ENCODE peak calls at places on chromosomes 2 and 18, in four cellular contexts. N, Z, I and M are unnamed samples.

GRCh38 chr18:55413474-55413873 is 174.5 kb downstream of the TCF4 start:
- DNase-seq in N (no peak), Z (no peak), I (no peak), M (no peak)

GRCh38 chr2:103991591-103991990 is 862.3 kb upstream of the POU3F3 start:
- DNase-seq in N (no peak), I (peak), Z (no peak), M (no peak)

GRCh38 chr2:139031722-139032121 is 251.5 kb upstream of the NXPH2 start:
- DNase-seq in I (peak), Z (no peak), N (no peak), M (peak)

GRCh38 chr2:42963452-42964068 is 171.2 kb upstream of the HAAO start:
- DNase-seq in Z (no peak), N (no peak), I (no peak), M (no peak)

GRCh38 chr18:58893388-58894099 is 28.9 kb downstream of the ZNF532 start:
- DNase-seq in Z (no peak), I (no peak), N (no peak), M (no peak)

GRCh38 chr2:24939353-24939752 is 19.3 kb upstream of the ADCY3 start:
- DNase-seq in I (no peak), N (no peak), Z (no peak), M (no peak)

GRCh38 chr2:231568785-231569435 is 23.8 kb upstream of the TEX44 start:
- DNase-seq in I (no peak), Z (no peak), N (no peak), M (no peak)

GRCh38 chr2:28395334-28396061 is 2.8 kb downstream of the FOSL2 start:
- DNase-seq in I (no peak), Z (no peak), N (no peak), M (no peak)

GRCh38 chr2:121018136-121019057 is 266.6 kb downstream of the TFCP2L1 start:
- DNase-seq in Z (peak), I (no peak), N (peak), M (peak)

GRCh38 chr2:190554357-190555006 is 20.0 kb upstream of the NEMP2 start:
- DNase-seq in N (no peak), Z (no peak), I (peak), M (peak)

GRCh38 chr18:79815657-79816056 is 17.9 kb downstream of the KCNG2 start:
- DNase-seq in N (no peak), Z (no peak), I (no peak), M (no peak)

GRCh38 chr18:32328379-32328778 is 138.5 kb downstream of the MEP1B start:
- DNase-seq in I (no peak), N (no peak), Z (no peak), M (no peak)

GRCh38 chr2:69097908-69098655 is 85.1 kb downstream of the ANTXR1 start:
- DNase-seq in Z (no peak), N (peak), I (no peak), M (no peak)

GRCh38 chr2:191746306-191746705 is 68.4 kb downstream of the NABP1 start:
- DNase-seq in I (no peak), Z (no peak), N (no peak), M (no peak)

GRCh38 chr18:48837676-48838075 is 113.1 kb downstream of the SMAD7 start:
- DNase-seq in N (no peak), Z (no peak), I (no peak), M (no peak)

GRCh38 chr18:48860276-48861180 is 90.2 kb downstream of the SMAD7 start:
- DNase-seq in I (no peak), N (no peak), Z (no peak), M (peak)

GRCh38 chr2:102266204-102266603 is 45.2 kb upstream of the IL1RL1 start:
- DNase-seq in I (no peak), Z (no peak), N (no peak), M (no peak)

GRCh38 chr2:1625281-1626001 is 118.9 kb downstream of the PXDN start:
- DNase-seq in I (no peak), N (no peak), Z (peak), M (peak)

GRCh38 chr2:19682493-19682892 is 219.3 kb downstream of the TTC32 start:
- DNase-seq in Z (no peak), I (no peak), N (no peak), M (no peak)

GRCh38 chr2:170771049-170771937 is 1.1 kb downstream of the ERICH2 start:
- DNase-seq in I (peak), N (peak), Z (no peak), M (peak)

GRCh38 chr2:237257471-237257951 is 156.5 kb downstream of the COL6A3 start:
- DNase-seq in Z (no peak), I (no peak), N (no peak), M (no peak)

GRCh38 chr2:168573128-168573903 is 117.2 kb downstream of the CERS6 start:
- DNase-seq in N (peak), Z (no peak), I (no peak), M (no peak)

GRCh38 chr2:5140367-5140766 is 551.8 kb upstream of the SOX11 start:
- DNase-seq in I (no peak), N (no peak), Z (no peak), M (no peak)

GRCh38 chr18:10354241-10354811 is 100.1 kb upstream of the APCDD1 start:
- DNase-seq in Z (no peak), N (no peak), I (no peak), M (no peak)

GRCh38 chr18:79857082-79857661 is 59.4 kb downstream of the KCNG2 start:
- DNase-seq in Z (no peak), I (peak), N (no peak), M (no peak)

GRCh38 chr2:120161190-120161589 is 62.0 kb downstream of the TMEM185B start:
- DNase-seq in Z (no peak), I (no peak), N (no peak), M (no peak)

GRCh38 chr2:175877845-175878563 is 124.1 kb downstream of the LNPK start:
- DNase-seq in Z (no peak), N (no peak), I (no peak), M (no peak)

GRCh38 chr2:158202151-158202778 is 100.6 kb downstream of the UPP2 start:
- DNase-seq in I (no peak), N (no peak), Z (no peak), M (no peak)

GRCh38 chr2:12032421-12032820 is 286.0 kb downstream of the LPIN1 start:
- DNase-seq in I (no peak), N (no peak), Z (no peak), M (no peak)

GRCh38 chr2:65545818-65546217 is 113.4 kb upstream of the SPRED2 start:
- DNase-seq in Z (no peak), I (no peak), N (no peak), M (no peak)

GRCh38 chr2:41966431-41966893 is 81.4 kb upstream of the PKDCC start:
- DNase-seq in I (peak), N (no peak), Z (no peak), M (no peak)

GRCh38 chr18:46310258-46310657 is 206.1 kb downstream of the HAUS1 start:
- DNase-seq in I (no peak), Z (no peak), N (no peak), M (no peak)

GRCh38 chr18:63613420-63613819 is 26.3 kb downstream of the SERPINB13 start:
- DNase-seq in I (no peak), N (no peak), Z (no peak), M (no peak)

GRCh38 chr2:171813126-171813525 is 80.9 kb downstream of the SLC25A12 start:
- DNase-seq in I (no peak), N (no peak), Z (no peak), M (no peak)

GRCh38 chr2:171813729-171814128 is 80.3 kb downstream of the SLC25A12 start:
- DNase-seq in Z (no peak), N (no peak), I (no peak), M (no peak)

GRCh38 chr2:171807831-171808393 is 86.1 kb downstream of the SLC25A12 start:
- DNase-seq in N (no peak), I (peak), Z (no peak), M (no peak)

GRCh38 chr2:171811229-171811628 is 82.8 kb downstream of the SLC25A12 start:
- DNase-seq in N (peak), I (peak), Z (no peak), M (no peak)

GRCh38 chr2:171810409-171810993 is 83.5 kb downstream of the SLC25A12 start:
- DNase-seq in N (no peak), Z (no peak), I (no peak), M (no peak)
- TF ChIP-seq JUN in N (no peak), Z (no peak), I (no peak), M (no peak)

GRCh38 chr2:151071382-151071781 is 190.3 kb downstream of the RBM43 start:
- DNase-seq in N (peak), I (no peak), Z (peak), M (peak)
- TF ChIP-seq CTCF in N (no peak), I (no peak), Z (peak), M (no peak)

DNA sequence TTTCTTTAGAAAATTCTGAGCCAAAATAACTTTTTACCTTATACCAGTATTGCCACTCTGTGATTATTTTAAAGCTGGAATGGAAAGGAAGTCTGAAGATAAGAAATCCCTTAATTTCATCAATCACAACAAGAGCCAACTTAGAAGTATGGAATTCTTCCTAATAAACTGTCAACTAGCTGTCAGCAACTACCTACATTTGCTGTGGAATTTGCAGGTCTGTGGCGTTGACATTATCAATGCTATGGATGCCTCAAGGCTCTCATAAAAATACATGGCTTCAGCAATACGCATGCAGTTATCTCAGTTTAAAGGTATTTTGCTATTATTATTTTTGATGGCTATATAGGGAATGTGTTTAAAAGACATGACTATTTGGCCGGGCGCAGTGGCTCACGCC is 108.5 kb downstream of the ABCA12 start:
- DNase-seq in I (no peak), N (no peak), Z (no peak), M (no peak)
- TF ChIP-seq SP1 in I (no peak), N (no peak), Z (no peak), M (no peak)

GRCh38 chr2:72897785-72898184 is 10.6 kb downstream of the SPR start:
- DNase-seq in I (no peak), Z (no peak), N (no peak), M (no peak)
- TF ChIP-seq JUN in I (no peak), Z (no peak), N (no peak), M (no peak)

DNA sequence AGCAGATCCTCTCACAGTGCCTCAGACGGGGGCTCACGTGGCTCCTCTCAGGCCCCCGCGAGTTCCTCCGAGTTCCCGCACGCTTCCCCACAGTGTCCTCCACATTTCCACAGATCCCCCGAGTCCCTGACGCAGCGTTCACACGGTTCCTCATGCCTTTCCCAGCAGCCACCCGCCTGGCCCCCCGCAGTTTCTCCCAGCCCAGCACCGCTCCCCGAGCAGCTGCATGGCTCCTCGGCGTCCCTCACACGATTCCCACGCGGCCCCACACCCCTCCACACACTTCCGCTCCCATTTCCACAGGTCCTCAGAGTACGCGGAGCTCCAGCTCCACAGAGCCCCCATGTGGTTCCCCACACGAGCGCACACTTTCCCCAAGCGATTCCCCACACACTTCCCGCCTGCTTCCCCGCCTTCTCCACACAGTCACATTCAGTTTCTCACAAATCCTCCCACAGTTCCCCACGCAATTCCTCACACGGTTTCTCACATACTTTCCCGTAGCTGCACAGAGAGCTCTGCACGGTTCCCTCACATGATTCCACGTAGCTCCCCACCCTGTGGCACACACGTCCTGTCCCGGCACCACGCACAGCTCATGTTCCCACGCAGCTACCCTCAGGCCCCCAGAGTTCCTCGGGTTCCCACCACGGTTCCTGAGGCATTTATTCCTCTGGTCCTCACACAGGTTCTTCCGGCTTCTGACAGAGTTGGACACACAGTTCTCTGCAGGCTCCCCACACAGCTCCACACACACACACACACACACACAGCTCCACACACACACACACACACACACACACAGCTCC is 39.8 kb downstream of the KIF1A start:
- DNase-seq in Z (no peak), N (no peak), I (no peak), M (no peak)
- TF ChIP-seq CTCF in Z (no peak), N (no peak), I (peak), M (no peak)

GRCh38 chr2:98669675-98670074 is 61.3 kb downstream of the MGAT4A start:
- DNase-seq in N (no peak), Z (no peak), I (no peak), M (no peak)

GRCh38 chr2:98663521-98664090 is 55.2 kb downstream of the UNC50 start:
- DNase-seq in Z (no peak), I (no peak), N (no peak), M (no peak)

GRCh38 chr2:98664323-98664722 is 55.9 kb downstream of the UNC50 start:
- DNase-seq in Z (no peak), I (no peak), N (no peak), M (no peak)

DNA sequence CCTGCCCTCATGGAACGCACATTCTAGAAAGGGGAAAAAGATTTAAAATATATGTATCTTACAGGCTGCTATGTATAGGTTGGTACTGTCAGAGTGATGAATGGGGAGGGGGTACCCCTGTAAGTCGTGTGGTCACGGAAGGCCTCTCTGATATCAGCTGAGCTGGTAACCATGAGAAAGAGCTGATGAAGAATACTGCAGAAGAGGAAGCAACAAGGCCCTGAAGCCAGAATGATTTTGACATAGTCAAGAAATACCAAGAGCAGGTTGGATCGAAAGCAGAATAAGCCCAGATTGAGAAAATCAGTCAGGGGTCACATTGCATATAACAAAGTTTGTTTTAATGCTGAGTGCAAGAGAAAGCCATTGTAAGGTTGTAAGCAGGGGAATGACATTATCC is 57.2 kb downstream of the UNC50 start:
- DNase-seq in I (no peak), N (no peak), Z (no peak), M (no peak)
- TF ChIP-seq SP1 in I (no peak), N (no peak), Z (no peak), M (no peak)

DNA sequence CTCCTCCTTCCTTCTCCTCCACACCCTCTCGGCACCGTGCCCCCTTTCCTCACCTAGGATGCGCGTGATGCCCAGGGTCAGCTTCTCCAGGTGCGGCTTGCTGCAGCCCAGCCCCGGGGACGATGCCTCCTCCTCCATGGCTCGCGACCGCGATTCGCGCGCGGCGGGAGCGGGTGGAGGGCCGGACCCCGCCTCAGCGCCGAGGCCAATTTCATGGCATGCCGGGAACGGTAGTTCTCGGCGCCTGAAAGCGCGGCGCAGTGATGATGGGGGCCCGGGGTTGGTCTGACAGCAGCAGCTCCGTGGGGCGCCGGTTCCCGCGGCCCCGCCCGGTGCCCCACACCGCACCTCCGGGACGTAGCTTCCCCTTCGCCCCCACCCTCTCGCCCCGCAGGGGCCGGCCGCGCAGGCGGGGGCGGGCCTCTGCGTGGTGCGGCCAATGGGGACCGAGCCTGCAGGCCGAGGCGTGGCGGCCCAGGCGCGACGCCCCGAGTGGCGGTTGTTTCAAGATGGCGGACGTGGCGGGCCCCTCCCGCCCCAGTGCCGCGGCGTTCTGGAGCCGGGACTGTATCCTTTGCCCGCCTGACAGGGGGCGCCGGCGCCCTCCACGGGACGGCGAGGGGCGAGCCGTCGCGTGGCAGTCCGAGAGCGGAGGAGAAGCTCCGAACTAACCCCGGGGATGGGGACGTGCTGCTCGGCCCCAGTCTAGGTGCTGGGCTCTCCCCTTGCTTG is at the start of the genes KIAA1328 and TPGS2:
- DNase-seq in N (peak), I (peak), Z (peak), M (peak)
- TF ChIP-seq JUN in N (no peak), I (no peak), Z (no peak), M (no peak)

GRCh38 chr2:88549616-88550292 is 77.5 kb downstream of the EIF2AK3 start:
- DNase-seq in Z (peak), N (no peak), I (no peak), M (peak)

GRCh38 chr2:88557290-88557689 is 70.0 kb downstream of the EIF2AK3 start:
- DNase-seq in Z (no peak), N (no peak), I (no peak), M (no peak)

GRCh38 chr2:88556026-88556425 is 71.2 kb downstream of the EIF2AK3 start:
- DNase-seq in I (no peak), N (no peak), Z (no peak), M (no peak)

DNA sequence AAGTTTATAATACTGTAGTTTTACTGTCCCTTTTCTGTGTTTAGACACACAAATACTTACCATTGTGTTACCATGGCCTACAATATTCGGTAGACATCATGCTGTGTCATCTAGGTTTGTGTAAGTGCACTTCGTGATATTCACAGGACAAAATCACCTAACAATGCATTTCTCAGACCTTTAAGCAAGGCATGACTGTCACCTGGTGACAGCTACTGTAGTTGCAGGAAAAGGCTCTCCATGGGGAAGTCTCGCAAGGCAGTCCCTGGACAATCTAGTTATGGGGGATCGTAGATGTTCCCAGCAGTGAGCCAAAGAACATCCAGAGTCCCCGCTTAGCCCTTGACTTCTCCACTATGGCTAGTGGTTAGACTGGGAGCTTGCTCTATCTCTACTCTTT is 73.1 kb downstream of the EIF2AK3 start:
- DNase-seq in N (peak), I (no peak), Z (no peak), M (peak)
- TF ChIP-seq CTCF in N (peak), I (peak), Z (peak), M (no peak)

GRCh38 chr18:26434887-26435286 is 113.5 kb downstream of the KCTD1 start:
- DNase-seq in I (no peak), N (no peak), Z (no peak), M (no peak)
- TF ChIP-seq SP1 in I (no peak), N (no peak), Z (no peak), M (no peak)